ENCODE peak calls at places on chromosome X, in nine cellular contexts. One of them, this sample, is unnamed.

GRCh38 chrX:2397648-2398340 is 103.0 kb downstream of the DHRSX start:
- DNase-seq in left lung: no peak
- DNase-seq in mesothelial cell of epicardium: no peak
- DNase-seq in Calu3: no peak
- DNase-seq in cardiac fibroblast: peak
- DNase-seq in nephron progenitor cell: no peak
- DNase-seq in mucosa of descending colon: no peak
- DNase-seq in Caco-2: no peak
- DNase-seq in NB4: no peak
- DNase-seq in this sample: no peak

GRCh38 chrX:104372547-104372946 is 117.8 kb upstream of the ESX1 start:
- DNase-seq in left lung: no peak
- DNase-seq in mesothelial cell of epicardium: no peak
- DNase-seq in Calu3: no peak
- DNase-seq in cardiac fibroblast: no peak
- DNase-seq in nephron progenitor cell: no peak
- DNase-seq in mucosa of descending colon: no peak
- DNase-seq in Caco-2: no peak
- DNase-seq in NB4: no peak
- DNase-seq in this sample: no peak

GRCh38 chrX:47662144-47662657 is 3.2 kb upstream of the UXT start:
- DNase-seq in left lung: no peak
- DNase-seq in mesothelial cell of epicardium: no peak
- DNase-seq in Calu3: no peak
- DNase-seq in cardiac fibroblast: peak
- DNase-seq in nephron progenitor cell: no peak
- DNase-seq in mucosa of descending colon: no peak
- DNase-seq in Caco-2: no peak
- DNase-seq in NB4: peak
- DNase-seq in this sample: peak

GRCh38 chrX:87167841-87168240 is 349.8 kb upstream of the KLHL4 start:
- DNase-seq in left lung: no peak
- DNase-seq in mesothelial cell of epicardium: no peak
- DNase-seq in Calu3: no peak
- DNase-seq in cardiac fibroblast: no peak
- DNase-seq in nephron progenitor cell: no peak
- DNase-seq in mucosa of descending colon: no peak
- DNase-seq in Caco-2: no peak
- DNase-seq in NB4: no peak
- DNase-seq in this sample: no peak

GRCh38 chrX:112941209-112941788 is 100.7 kb upstream of the AMOT start:
- DNase-seq in left lung: no peak
- DNase-seq in mesothelial cell of epicardium: no peak
- DNase-seq in Calu3: peak
- DNase-seq in cardiac fibroblast: no peak
- DNase-seq in nephron progenitor cell: no peak
- DNase-seq in mucosa of descending colon: no peak
- DNase-seq in Caco-2: no peak
- DNase-seq in NB4: no peak
- DNase-seq in this sample: no peak

GRCh38 chrX:114390251-114390796 is 193.6 kb upstream of the HTR2C start:
- DNase-seq in left lung: no peak
- DNase-seq in mesothelial cell of epicardium: no peak
- DNase-seq in Calu3: no peak
- DNase-seq in cardiac fibroblast: no peak
- DNase-seq in nephron progenitor cell: no peak
- DNase-seq in mucosa of descending colon: no peak
- DNase-seq in Caco-2: no peak
- DNase-seq in NB4: no peak
- DNase-seq in this sample: no peak

GRCh38 chrX:136162827-136163427 is 15.6 kb downstream of the FHL1 start:
- DNase-seq in left lung: no peak
- DNase-seq in mesothelial cell of epicardium: no peak
- DNase-seq in Calu3: peak
- DNase-seq in cardiac fibroblast: peak
- DNase-seq in nephron progenitor cell: peak
- DNase-seq in mucosa of descending colon: peak
- DNase-seq in Caco-2: peak
- DNase-seq in NB4: peak
- DNase-seq in this sample: no peak

GRCh38 chrX:102858826-102859627 is 78.0 kb upstream of the RAB40AL start:
- DNase-seq in left lung: no peak
- DNase-seq in mesothelial cell of epicardium: no peak
- DNase-seq in Calu3: no peak
- DNase-seq in cardiac fibroblast: no peak
- DNase-seq in nephron progenitor cell: no peak
- DNase-seq in mucosa of descending colon: no peak
- DNase-seq in Caco-2: no peak
- DNase-seq in NB4: peak
- DNase-seq in this sample: no peak

GRCh38 chrX:145405012-145405411 is 157.7 kb downstream of the SPANXN1 start:
- DNase-seq in left lung: no peak
- DNase-seq in mesothelial cell of epicardium: no peak
- DNase-seq in Calu3: peak
- DNase-seq in cardiac fibroblast: peak
- DNase-seq in nephron progenitor cell: peak
- DNase-seq in mucosa of descending colon: no peak
- DNase-seq in Caco-2: no peak
- DNase-seq in NB4: peak
- DNase-seq in this sample: no peak

GRCh38 chrX:52082578-52082977 is 13.6 kb upstream of the MAGED4B start:
- DNase-seq in left lung: no peak
- DNase-seq in mesothelial cell of epicardium: no peak
- DNase-seq in Calu3: no peak
- DNase-seq in cardiac fibroblast: peak
- DNase-seq in nephron progenitor cell: no peak
- DNase-seq in mucosa of descending colon: no peak
- DNase-seq in Caco-2: no peak
- DNase-seq in NB4: no peak
- DNase-seq in this sample: no peak

GRCh38 chrX:102976290-102976689 is 39.2 kb downstream of the RAB40AL start:
- DNase-seq in left lung: no peak
- DNase-seq in mesothelial cell of epicardium: no peak
- DNase-seq in Calu3: no peak
- DNase-seq in cardiac fibroblast: no peak
- DNase-seq in nephron progenitor cell: no peak
- DNase-seq in mucosa of descending colon: no peak
- DNase-seq in Caco-2: no peak
- DNase-seq in NB4: peak
- DNase-seq in this sample: no peak

GRCh38 chrX:2928127-2928582 is 984 bp downstream of the ARSD start:
- DNase-seq in left lung: peak
- DNase-seq in mesothelial cell of epicardium: peak
- DNase-seq in Calu3: peak
- DNase-seq in cardiac fibroblast: no peak
- DNase-seq in nephron progenitor cell: peak
- DNase-seq in mucosa of descending colon: peak
- DNase-seq in Caco-2: no peak
- DNase-seq in NB4: no peak
- DNase-seq in this sample: peak

GRCh38 chrX:23114256-23114655 is 114.5 kb downstream of the DDX53 start:
- DNase-seq in left lung: no peak
- DNase-seq in mesothelial cell of epicardium: no peak
- DNase-seq in Calu3: no peak
- DNase-seq in cardiac fibroblast: no peak
- DNase-seq in nephron progenitor cell: no peak
- DNase-seq in mucosa of descending colon: no peak
- DNase-seq in Caco-2: no peak
- DNase-seq in NB4: no peak
- DNase-seq in this sample: no peak

GRCh38 chrX:119523664-119524184 is 41.5 kb downstream of the STEEP1 start:
- DNase-seq in left lung: no peak
- DNase-seq in mesothelial cell of epicardium: no peak
- DNase-seq in Calu3: no peak
- DNase-seq in cardiac fibroblast: no peak
- DNase-seq in nephron progenitor cell: no peak
- DNase-seq in mucosa of descending colon: no peak
- DNase-seq in Caco-2: no peak
- DNase-seq in NB4: no peak
- DNase-seq in this sample: no peak

GRCh38 chrX:70592091-70592490 is 147.5 kb downstream of the DLG3 start:
- DNase-seq in left lung: no peak
- DNase-seq in mesothelial cell of epicardium: no peak
- DNase-seq in Calu3: peak
- DNase-seq in cardiac fibroblast: peak
- DNase-seq in nephron progenitor cell: no peak
- DNase-seq in mucosa of descending colon: no peak
- DNase-seq in Caco-2: no peak
- DNase-seq in NB4: peak
- DNase-seq in this sample: no peak

DNA sequence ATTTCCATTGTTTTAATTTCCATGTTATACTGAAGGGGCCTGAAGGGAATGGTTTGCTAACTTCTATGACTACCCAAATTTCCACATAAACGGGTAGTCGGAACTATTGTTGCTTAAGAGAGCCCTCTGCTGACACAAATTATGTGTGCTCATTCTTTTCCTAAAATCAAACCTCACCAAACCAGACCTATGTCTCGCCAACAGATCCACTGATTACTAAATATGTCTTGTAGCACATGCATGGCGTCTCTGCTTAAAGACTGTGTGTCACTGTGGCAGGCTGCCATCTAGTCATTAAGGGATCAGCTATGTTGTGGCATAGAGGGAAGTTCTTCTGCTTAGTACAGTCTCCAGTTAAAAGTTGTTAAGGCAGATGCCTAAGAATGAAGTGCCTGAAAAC is 25.1 kb downstream of the PIR start:
- DNase-seq in left lung: no peak
- DNase-seq in mesothelial cell of epicardium: no peak
- DNase-seq in Calu3: no peak
- DNase-seq in cardiac fibroblast: peak
- DNase-seq in nephron progenitor cell: no peak
- DNase-seq in mucosa of descending colon: no peak
- DNase-seq in Caco-2: no peak
- DNase-seq in NB4: peak
- DNase-seq in this sample: no peak
- TF ChIP-seq CTCF in left lung: no peak
- TF ChIP-seq CTCF in mesothelial cell of epicardium: peak
- TF ChIP-seq CTCF in Calu3: no peak
- TF ChIP-seq CTCF in cardiac fibroblast: peak
- TF ChIP-seq CTCF in nephron progenitor cell: peak
- TF ChIP-seq CTCF in mucosa of descending colon: no peak
- TF ChIP-seq CTCF in Caco-2: peak
- TF ChIP-seq CTCF in NB4: peak
- TF ChIP-seq CTCF in this sample: peak

DNA sequence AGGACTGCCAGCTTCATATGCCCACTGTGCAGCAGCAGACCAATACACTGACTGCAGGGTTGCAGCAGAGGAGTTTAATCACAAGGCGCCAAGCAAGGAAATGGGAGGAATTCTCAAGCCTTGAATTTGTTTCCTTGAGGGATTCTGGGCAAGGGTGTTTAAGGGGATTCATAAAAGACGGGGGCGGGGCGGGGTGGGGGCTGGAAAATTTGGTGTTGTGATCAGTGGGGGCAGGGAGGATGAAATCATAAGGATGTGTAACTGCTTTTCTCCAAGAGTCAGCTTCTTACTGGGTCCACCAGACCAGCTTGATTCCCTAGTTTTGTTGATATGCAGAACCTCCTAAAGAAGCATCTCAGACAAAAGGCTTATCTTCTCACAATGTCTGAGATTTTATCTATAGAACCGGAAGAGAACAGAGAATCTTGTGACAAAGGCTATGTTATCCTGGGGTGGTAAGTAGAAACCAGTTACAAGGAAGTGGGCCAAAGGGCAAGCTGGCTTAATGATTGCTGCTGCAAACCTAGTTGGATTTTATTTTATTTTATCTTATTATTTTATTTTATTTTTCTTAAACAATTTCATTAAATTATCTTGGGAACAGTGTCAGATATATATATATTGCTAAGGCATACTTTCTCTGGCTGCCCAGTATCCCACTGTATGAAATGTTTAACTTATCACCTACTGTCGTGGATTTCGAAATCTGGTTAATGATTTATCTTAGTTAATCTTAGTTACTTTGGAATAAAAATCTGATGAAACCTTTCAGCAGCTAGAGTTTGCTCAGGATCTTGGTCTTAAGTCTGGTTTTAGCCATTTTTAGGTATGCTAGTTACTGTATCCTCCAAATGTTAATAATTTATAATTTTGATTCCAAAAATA is 276.4 kb downstream of the RPA4 start:
- DNase-seq in left lung: no peak
- DNase-seq in mesothelial cell of epicardium: no peak
- DNase-seq in Calu3: peak
- DNase-seq in cardiac fibroblast: no peak
- DNase-seq in nephron progenitor cell: no peak
- DNase-seq in mucosa of descending colon: no peak
- DNase-seq in Caco-2: peak
- DNase-seq in NB4: no peak
- DNase-seq in this sample: no peak
- TF ChIP-seq CTCF in left lung: no peak
- TF ChIP-seq CTCF in mesothelial cell of epicardium: no peak
- TF ChIP-seq CTCF in Calu3: no peak
- TF ChIP-seq CTCF in cardiac fibroblast: no peak
- TF ChIP-seq CTCF in nephron progenitor cell: no peak
- TF ChIP-seq CTCF in mucosa of descending colon: no peak
- TF ChIP-seq CTCF in Caco-2: no peak
- TF ChIP-seq CTCF in NB4: no peak
- TF ChIP-seq CTCF in this sample: no peak

DNA sequence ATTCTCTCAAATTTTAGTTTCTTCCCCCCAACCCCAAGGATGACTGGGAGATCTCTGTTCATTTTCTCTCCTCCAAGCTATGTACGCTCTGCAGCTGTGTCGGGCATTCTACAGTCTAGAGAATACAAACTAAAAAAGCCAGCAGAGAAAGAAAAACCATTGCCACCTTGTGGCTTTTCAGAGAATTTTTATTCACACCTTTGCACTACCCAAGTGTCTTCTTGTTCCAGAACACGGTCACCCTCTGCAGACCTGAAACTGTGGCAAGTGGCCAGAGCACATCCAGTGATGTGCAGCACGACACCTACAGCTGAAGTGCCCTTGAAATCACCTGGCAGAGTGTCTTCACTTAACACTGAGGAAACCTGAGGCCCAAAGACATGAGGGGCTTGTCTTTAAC is 68.6 kb downstream of the CHST7 start:
- DNase-seq in left lung: no peak
- DNase-seq in mesothelial cell of epicardium: no peak
- DNase-seq in Calu3: no peak
- DNase-seq in cardiac fibroblast: peak
- DNase-seq in nephron progenitor cell: no peak
- DNase-seq in mucosa of descending colon: no peak
- DNase-seq in Caco-2: no peak
- DNase-seq in NB4: peak
- DNase-seq in this sample: no peak
- TF ChIP-seq CTCF in left lung: peak
- TF ChIP-seq CTCF in mesothelial cell of epicardium: peak
- TF ChIP-seq CTCF in Calu3: no peak
- TF ChIP-seq CTCF in cardiac fibroblast: peak
- TF ChIP-seq CTCF in nephron progenitor cell: no peak
- TF ChIP-seq CTCF in mucosa of descending colon: no peak
- TF ChIP-seq CTCF in Caco-2: peak
- TF ChIP-seq CTCF in NB4: no peak
- TF ChIP-seq CTCF in this sample: peak

DNA sequence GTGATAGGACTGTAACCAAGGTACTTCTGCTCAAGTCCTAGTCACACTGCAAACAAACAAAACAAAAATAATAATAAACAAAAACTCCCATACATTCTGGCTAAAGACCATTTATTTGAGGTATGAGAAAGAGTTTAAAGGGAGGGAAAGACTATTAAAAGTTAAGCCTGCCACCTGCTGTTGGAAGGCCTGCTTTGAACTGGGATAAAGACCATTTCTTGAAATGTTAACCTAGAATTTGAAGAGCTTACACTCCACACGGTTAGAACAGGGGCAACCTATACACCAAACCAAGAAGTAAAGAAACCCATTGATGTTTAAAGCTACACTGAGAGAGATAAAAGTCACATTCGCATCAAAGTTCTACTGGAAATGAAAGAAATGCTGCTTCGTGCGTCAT is 548.7 kb upstream of the DIPK2B start:
- DNase-seq in left lung: no peak
- DNase-seq in mesothelial cell of epicardium: no peak
- DNase-seq in Calu3: no peak
- DNase-seq in cardiac fibroblast: peak
- DNase-seq in nephron progenitor cell: no peak
- DNase-seq in mucosa of descending colon: no peak
- DNase-seq in Caco-2: no peak
- DNase-seq in NB4: peak
- DNase-seq in this sample: no peak
- TF ChIP-seq CTCF in left lung: no peak
- TF ChIP-seq CTCF in mesothelial cell of epicardium: no peak
- TF ChIP-seq CTCF in Calu3: no peak
- TF ChIP-seq CTCF in cardiac fibroblast: no peak
- TF ChIP-seq CTCF in nephron progenitor cell: no peak
- TF ChIP-seq CTCF in mucosa of descending colon: no peak
- TF ChIP-seq CTCF in Caco-2: no peak
- TF ChIP-seq CTCF in NB4: peak
- TF ChIP-seq CTCF in this sample: peak